ENCODE peak calls at places on chromosomes 16 and 17, in nine cellular contexts. One of them, this sample, is unnamed.

GRCh38 chr16:4826980-4827379 is 20.1 kb downstream of the GLYR1 start:
- DNase-seq in GM23338: no peak
- DNase-seq in K562: no peak
- DNase-seq in psoas muscle: no peak
- DNase-seq in endodermal cell: no peak
- DNase-seq in ovary: no peak
- DNase-seq in progenitor cell of endocrine pancreas: no peak
- DNase-seq in AG10803: no peak
- DNase-seq in tibial nerve: no peak
- DNase-seq in this sample: no peak

GRCh38 chr16:80407265-80407987 is 133.4 kb upstream of the DYNLRB2 start:
- DNase-seq in GM23338: no peak
- DNase-seq in K562: no peak
- DNase-seq in psoas muscle: no peak
- DNase-seq in endodermal cell: no peak
- DNase-seq in ovary: no peak
- DNase-seq in progenitor cell of endocrine pancreas: no peak
- DNase-seq in AG10803: no peak
- DNase-seq in tibial nerve: no peak
- DNase-seq in this sample: no peak

GRCh38 chr17:57956311-57957119 is 1.3 kb upstream of the CUEDC1 start:
- DNase-seq in GM23338: peak
- DNase-seq in K562: no peak
- DNase-seq in psoas muscle: no peak
- DNase-seq in endodermal cell: peak
- DNase-seq in ovary: no peak
- DNase-seq in progenitor cell of endocrine pancreas: no peak
- DNase-seq in AG10803: no peak
- DNase-seq in tibial nerve: no peak
- DNase-seq in this sample: no peak

GRCh38 chr16:10949424-10949970 is 5.1 kb downstream of the CLEC16A start:
- DNase-seq in GM23338: peak
- DNase-seq in K562: no peak
- DNase-seq in psoas muscle: no peak
- DNase-seq in endodermal cell: peak
- DNase-seq in ovary: no peak
- DNase-seq in progenitor cell of endocrine pancreas: no peak
- DNase-seq in AG10803: peak
- DNase-seq in tibial nerve: no peak
- DNase-seq in this sample: no peak

GRCh38 chr17:72422505-72423285 is 301.9 kb downstream of the SOX9 start:
- DNase-seq in GM23338: no peak
- DNase-seq in K562: no peak
- DNase-seq in psoas muscle: peak
- DNase-seq in endodermal cell: peak
- DNase-seq in ovary: no peak
- DNase-seq in progenitor cell of endocrine pancreas: no peak
- DNase-seq in AG10803: peak
- DNase-seq in tibial nerve: no peak
- DNase-seq in this sample: peak

GRCh38 chr17:48567209-48567608 is 10.9 kb downstream of the HOXB4 start:
- DNase-seq in GM23338: no peak
- DNase-seq in K562: no peak
- DNase-seq in psoas muscle: no peak
- DNase-seq in endodermal cell: peak
- DNase-seq in ovary: no peak
- DNase-seq in progenitor cell of endocrine pancreas: no peak
- DNase-seq in AG10803: no peak
- DNase-seq in tibial nerve: no peak
- DNase-seq in this sample: no peak

GRCh38 chr17:2042355-2042929 is 620 bp downstream of the OVCA2 start:
- DNase-seq in GM23338: peak
- DNase-seq in K562: peak
- DNase-seq in psoas muscle: no peak
- DNase-seq in endodermal cell: peak
- DNase-seq in ovary: no peak
- DNase-seq in progenitor cell of endocrine pancreas: no peak
- DNase-seq in AG10803: no peak
- DNase-seq in tibial nerve: no peak
- DNase-seq in this sample: no peak

GRCh38 chr16:86590501-86591144 is 12.3 kb downstream of the FOXL1 start:
- DNase-seq in GM23338: no peak
- DNase-seq in K562: no peak
- DNase-seq in psoas muscle: no peak
- DNase-seq in endodermal cell: no peak
- DNase-seq in ovary: no peak
- DNase-seq in progenitor cell of endocrine pancreas: no peak
- DNase-seq in AG10803: peak
- DNase-seq in tibial nerve: no peak
- DNase-seq in this sample: peak

GRCh38 chr17:76076765-76077581 is 2.0 kb upstream of the ZACN start:
- DNase-seq in GM23338: peak
- DNase-seq in K562: no peak
- DNase-seq in psoas muscle: no peak
- DNase-seq in endodermal cell: peak
- DNase-seq in ovary: no peak
- DNase-seq in progenitor cell of endocrine pancreas: no peak
- DNase-seq in AG10803: no peak
- DNase-seq in tibial nerve: no peak
- DNase-seq in this sample: no peak

GRCh38 chr17:64572682-64573154 is 65.9 kb downstream of the CEP95 start:
- DNase-seq in GM23338: no peak
- DNase-seq in K562: peak
- DNase-seq in psoas muscle: no peak
- DNase-seq in endodermal cell: no peak
- DNase-seq in ovary: no peak
- DNase-seq in progenitor cell of endocrine pancreas: no peak
- DNase-seq in AG10803: peak
- DNase-seq in tibial nerve: no peak
- DNase-seq in this sample: peak

GRCh38 chr16:27701381-27701780 is 151.4 kb downstream of the KATNIP start:
- DNase-seq in GM23338: no peak
- DNase-seq in K562: no peak
- DNase-seq in psoas muscle: no peak
- DNase-seq in endodermal cell: no peak
- DNase-seq in ovary: no peak
- DNase-seq in progenitor cell of endocrine pancreas: no peak
- DNase-seq in AG10803: no peak
- DNase-seq in tibial nerve: no peak
- DNase-seq in this sample: no peak

GRCh38 chr17:3659541-3660111 is 8.8 kb downstream of the TAX1BP3 start:
- DNase-seq in GM23338: no peak
- DNase-seq in K562: no peak
- DNase-seq in psoas muscle: peak
- DNase-seq in endodermal cell: peak
- DNase-seq in ovary: peak
- DNase-seq in progenitor cell of endocrine pancreas: no peak
- DNase-seq in AG10803: peak
- DNase-seq in tibial nerve: peak
- DNase-seq in this sample: peak

GRCh38 chr16:11612110-11612981 is 25.6 kb upstream of the LITAF start:
- DNase-seq in GM23338: peak
- DNase-seq in K562: peak
- DNase-seq in psoas muscle: no peak
- DNase-seq in endodermal cell: peak
- DNase-seq in ovary: no peak
- DNase-seq in progenitor cell of endocrine pancreas: no peak
- DNase-seq in AG10803: no peak
- DNase-seq in tibial nerve: no peak
- DNase-seq in this sample: no peak

GRCh38 chr17:47831934-47832327 is 461 bp downstream of the LRRC46 start:
- DNase-seq in GM23338: no peak
- DNase-seq in K562: no peak
- DNase-seq in psoas muscle: no peak
- DNase-seq in endodermal cell: no peak
- DNase-seq in ovary: no peak
- DNase-seq in progenitor cell of endocrine pancreas: no peak
- DNase-seq in AG10803: no peak
- DNase-seq in tibial nerve: no peak
- DNase-seq in this sample: no peak

DNA sequence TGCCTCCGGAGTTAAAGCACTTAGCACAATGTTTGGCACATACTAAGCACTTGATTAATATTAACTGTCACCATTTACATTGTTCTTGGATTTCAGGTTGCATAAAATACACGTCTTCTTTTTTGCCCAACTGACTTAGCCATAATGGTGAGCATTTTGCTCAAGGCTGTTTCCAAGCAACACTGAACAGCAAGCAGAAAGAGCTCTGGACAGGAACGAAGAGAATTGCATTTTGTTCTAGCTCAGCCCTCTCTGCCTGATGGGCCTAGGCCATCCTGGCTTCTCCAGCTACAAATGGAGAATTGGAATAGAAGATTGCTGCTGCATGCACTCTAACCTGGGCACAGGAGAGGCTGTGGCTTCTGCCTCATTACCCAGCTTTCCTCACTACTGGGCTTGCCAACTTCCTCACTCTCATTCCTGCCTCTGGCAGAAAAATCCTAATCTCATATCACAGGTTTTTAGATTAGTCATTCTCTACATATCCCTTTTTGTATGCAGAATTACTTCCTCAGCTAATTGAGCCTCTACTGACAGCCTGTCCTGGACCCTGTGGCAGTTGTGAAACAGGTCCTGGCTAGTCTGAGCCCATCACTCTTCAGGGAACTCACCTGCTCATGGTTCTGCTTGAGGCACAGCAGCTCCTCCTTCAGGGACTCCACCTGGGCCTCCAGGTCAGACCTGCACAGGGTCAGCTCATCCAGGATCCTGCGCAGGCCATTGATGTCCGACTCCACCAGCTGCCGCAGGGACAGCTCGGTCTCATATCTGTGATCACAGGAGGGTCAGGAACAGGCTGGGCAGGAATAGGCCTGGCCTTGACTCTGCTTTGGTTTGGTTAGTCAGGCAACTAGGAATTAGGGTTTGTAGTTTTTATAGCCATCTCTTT is 2.5 kb downstream of the KRT33A start:
- DNase-seq in GM23338: no peak
- DNase-seq in K562: no peak
- DNase-seq in psoas muscle: no peak
- DNase-seq in endodermal cell: peak
- DNase-seq in ovary: no peak
- DNase-seq in progenitor cell of endocrine pancreas: no peak
- DNase-seq in AG10803: no peak
- DNase-seq in tibial nerve: no peak
- DNase-seq in this sample: no peak
- TF ChIP-seq CTCF in GM23338: no peak
- TF ChIP-seq CTCF in K562: no peak
- TF ChIP-seq CTCF in psoas muscle: no peak
- TF ChIP-seq CTCF in endodermal cell: no peak
- TF ChIP-seq CTCF in ovary: no peak
- TF ChIP-seq CTCF in progenitor cell of endocrine pancreas: no peak
- TF ChIP-seq CTCF in AG10803: no peak
- TF ChIP-seq CTCF in tibial nerve: no peak
- TF ChIP-seq CTCF in this sample: no peak

DNA sequence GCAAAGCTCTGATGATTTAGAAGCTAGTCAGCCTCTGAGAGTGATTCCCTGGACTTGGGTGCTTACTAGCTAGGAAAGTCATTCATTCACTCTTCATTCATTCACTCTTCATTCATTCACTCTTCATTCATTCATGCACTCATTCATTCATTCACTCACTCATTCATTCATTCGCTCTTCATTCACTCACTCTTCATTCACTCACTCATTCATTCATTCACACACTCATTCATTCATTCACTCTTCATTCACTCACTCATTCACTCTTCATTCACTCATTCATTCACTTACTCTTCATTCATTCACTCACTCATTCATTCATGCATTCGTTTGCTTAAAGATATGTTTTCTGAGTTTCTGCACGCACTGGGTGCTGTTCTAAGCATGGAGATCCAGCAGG is 292.7 kb upstream of the TNRC6C start:
- DNase-seq in GM23338: no peak
- DNase-seq in K562: no peak
- DNase-seq in psoas muscle: no peak
- DNase-seq in endodermal cell: no peak
- DNase-seq in ovary: no peak
- DNase-seq in progenitor cell of endocrine pancreas: no peak
- DNase-seq in AG10803: no peak
- DNase-seq in tibial nerve: no peak
- DNase-seq in this sample: no peak
- TF ChIP-seq CTCF in GM23338: no peak
- TF ChIP-seq CTCF in K562: no peak
- TF ChIP-seq CTCF in psoas muscle: no peak
- TF ChIP-seq CTCF in endodermal cell: no peak
- TF ChIP-seq CTCF in ovary: no peak
- TF ChIP-seq CTCF in progenitor cell of endocrine pancreas: no peak
- TF ChIP-seq CTCF in AG10803: no peak
- TF ChIP-seq CTCF in tibial nerve: no peak
- TF ChIP-seq CTCF in this sample: no peak

GRCh38 chr16:321532-321931 is 31.0 kb downstream of the AXIN1 start:
- DNase-seq in GM23338: no peak
- DNase-seq in K562: no peak
- DNase-seq in psoas muscle: no peak
- DNase-seq in endodermal cell: no peak
- DNase-seq in ovary: no peak
- DNase-seq in progenitor cell of endocrine pancreas: no peak
- DNase-seq in AG10803: no peak
- DNase-seq in tibial nerve: no peak
- DNase-seq in this sample: no peak

GRCh38 chr16:322476-323143 is 29.9 kb downstream of the AXIN1 start:
- DNase-seq in GM23338: no peak
- DNase-seq in K562: no peak
- DNase-seq in psoas muscle: no peak
- DNase-seq in endodermal cell: no peak
- DNase-seq in ovary: no peak
- DNase-seq in progenitor cell of endocrine pancreas: no peak
- DNase-seq in AG10803: no peak
- DNase-seq in tibial nerve: no peak
- DNase-seq in this sample: no peak

GRCh38 chr16:325375-326155 is 27.0 kb downstream of the AXIN1 start:
- DNase-seq in GM23338: no peak
- DNase-seq in K562: no peak
- DNase-seq in psoas muscle: no peak
- DNase-seq in endodermal cell: no peak
- DNase-seq in ovary: no peak
- DNase-seq in progenitor cell of endocrine pancreas: no peak
- DNase-seq in AG10803: no peak
- DNase-seq in tibial nerve: no peak
- DNase-seq in this sample: no peak

GRCh38 chr16:324201-324450 is 28.4 kb downstream of the AXIN1 start:
- DNase-seq in GM23338: no peak
- DNase-seq in K562: no peak
- DNase-seq in psoas muscle: no peak
- DNase-seq in endodermal cell: no peak
- DNase-seq in ovary: no peak
- DNase-seq in progenitor cell of endocrine pancreas: no peak
- DNase-seq in AG10803: no peak
- DNase-seq in tibial nerve: no peak
- DNase-seq in this sample: no peak

GRCh38 chr16:324451-325334 is 27.8 kb downstream of the AXIN1 start:
- DNase-seq in GM23338: peak
- DNase-seq in K562: peak
- DNase-seq in psoas muscle: no peak
- DNase-seq in endodermal cell: no peak
- DNase-seq in ovary: no peak
- DNase-seq in progenitor cell of endocrine pancreas: no peak
- DNase-seq in AG10803: no peak
- DNase-seq in tibial nerve: no peak
- DNase-seq in this sample: no peak
- TF ChIP-seq CTCF in GM23338: no peak
- TF ChIP-seq CTCF in K562: no peak
- TF ChIP-seq CTCF in psoas muscle: no peak
- TF ChIP-seq CTCF in endodermal cell: no peak
- TF ChIP-seq CTCF in ovary: no peak
- TF ChIP-seq CTCF in progenitor cell of endocrine pancreas: no peak
- TF ChIP-seq CTCF in AG10803: no peak
- TF ChIP-seq CTCF in tibial nerve: no peak
- TF ChIP-seq CTCF in this sample: no peak

GRCh38 chr17:18166894-18167293 is 16.7 kb upstream of the ALKBH5 start:
- DNase-seq in GM23338: no peak
- DNase-seq in K562: no peak
- DNase-seq in psoas muscle: no peak
- DNase-seq in endodermal cell: no peak
- DNase-seq in ovary: peak
- DNase-seq in progenitor cell of endocrine pancreas: no peak
- DNase-seq in AG10803: no peak
- DNase-seq in tibial nerve: no peak
- DNase-seq in this sample: no peak
- TF ChIP-seq CTCF in GM23338: peak
- TF ChIP-seq CTCF in K562: peak
- TF ChIP-seq CTCF in psoas muscle: no peak
- TF ChIP-seq CTCF in endodermal cell: peak
- TF ChIP-seq CTCF in ovary: no peak
- TF ChIP-seq CTCF in progenitor cell of endocrine pancreas: no peak
- TF ChIP-seq CTCF in AG10803: peak
- TF ChIP-seq CTCF in tibial nerve: no peak
- TF ChIP-seq CTCF in this sample: peak

This sample was measured in HFFc6.